ENCODE peak calls at places on chromosome X, in seven cellular contexts. D is GM12878, B is SK-N-SH, A is HepG2, U is K562, K is H1, T is HCT116. V is an unnamed sample.

GRCh38 chrX:48971325-48972213 is at the start of gene KCND1:
- DNase-seq in B (peak; percentile 78), A (no peak), T (no peak), D (no peak), U (no peak), K (peak; percentile 71), V (no peak)

GRCh38 chrX:123779908-123780396 is 47.1 kb upstream of the THOC2 start:
- DNase-seq in U (peak; percentile 34), A (peak; percentile 83), B (no peak), T (no peak), K (no peak), D (no peak), V (peak; percentile 50)

GRCh38 chrX:136689441-136689840 is 41.5 kb downstream of the CD40LG start:
- DNase-seq in B (no peak), D (no peak), U (peak; percentile 22), K (no peak), T (no peak), A (no peak), V (no peak)

GRCh38 chrX:40418413-40419195 is 162.2 kb upstream of the ATP6AP2 start:
- DNase-seq in B (no peak), D (no peak), T (no peak), U (no peak), K (no peak), A (no peak), V (peak; percentile 36)

GRCh38 chrX:17680732-17681413 is 56.4 kb upstream of the SCML1 start:
- DNase-seq in T (no peak), D (no peak), A (no peak), B (no peak), U (no peak), K (no peak), V (no peak)

GRCh38 chrX:96002401-96002800 is 682.2 kb upstream of the DIAPH2 start:
- DNase-seq in A (no peak), T (no peak), K (no peak), D (no peak), B (no peak), U (no peak), V (no peak)

GRCh38 chrX:1536712-1537030 is 314 bp downstream of the P2RY8 start:
- DNase-seq in D (no peak), K (no peak), A (no peak), B (no peak), T (no peak), U (no peak), V (no peak)

GRCh38 chrX:72272868-72273267 is 4.2 kb downstream of the RPS4X start:
- DNase-seq in U (no peak), A (no peak), D (no peak), T (no peak), B (no peak), K (no peak), V (no peak)

GRCh38 chrX:136318895-136319597 is 18.3 kb downstream of the ADGRG4 start:
- DNase-seq in B (peak; percentile 11), A (no peak), K (no peak), T (no peak), U (no peak), D (no peak), V (no peak)

GRCh38 chrX:40107291-40108083 is 9.7 kb upstream of the BCOR start:
- DNase-seq in K (peak; percentile 57), T (peak; percentile 77), B (peak; percentile 44), A (no peak), U (peak; percentile 85), D (no peak), V (peak; percentile 73)

GRCh38 chrX:19377799-19378198 is 34.1 kb downstream of the PDHA1 start:
- DNase-seq in A (no peak), B (no peak), T (no peak), D (no peak), K (no peak), U (no peak), V (no peak)

GRCh38 chrX:41238543-41238942 is 95.4 kb upstream of the DDX3X start:
- DNase-seq in U (peak; percentile 5), B (no peak), A (no peak), K (no peak), T (no peak), D (no peak), V (no peak)

GRCh38 chrX:340121-340520 is 21.5 kb upstream of the GTPBP6 start:
- DNase-seq in T (no peak), D (no peak), K (no peak), A (no peak), B (no peak), U (no peak), V (no peak)

GRCh38 chrX:17563515-17563914 is 173.8 kb upstream of the SCML1 start:
- DNase-seq in U (no peak), K (no peak), T (no peak), A (no peak), B (no peak), D (no peak), V (no peak)

GRCh38 chrX:10156199-10157031 is at the start of gene CLCN4:
- DNase-seq in B (peak; percentile 41), K (peak; percentile 69), T (peak; percentile 10), U (no peak), D (no peak), A (peak; percentile 67), V (peak; percentile 56)

GRCh38 chrX:129653181-129653984 is 1.4 kb downstream of the APLN start:
- DNase-seq in A (no peak), K (no peak), D (no peak), B (no peak), U (no peak), T (no peak), V (no peak)

GRCh38 chrX:69309074-69309792 is 144.0 kb upstream of the PJA1 start:
- DNase-seq in B (no peak), T (no peak), K (no peak), U (no peak), A (peak; percentile 71), D (no peak), V (no peak)

GRCh38 chrX:114087543-114087942 is 496.3 kb upstream of the HTR2C start:
- DNase-seq in T (no peak), K (no peak), B (no peak), U (no peak), D (no peak), A (no peak), V (no peak)

GRCh38 chrX:134733595-134733994 is 75.3 kb upstream of the PLAC1 start:
- DNase-seq in A (no peak), B (no peak), U (no peak), D (no peak), K (no peak), T (no peak), V (no peak)

GRCh38 chrX:31580726-31581125 is 508.9 kb upstream of the FTHL17 start:
- DNase-seq in D (no peak), U (no peak), K (no peak), B (no peak), T (no peak), A (no peak), V (no peak)

GRCh38 chrX:50204364-50204899 is at the start of gene CCNB3:
- DNase-seq in B (peak; percentile 77), A (peak; percentile 33), U (peak; percentile 68), T (peak; percentile 54), K (peak; percentile 55), D (peak; percentile 36), V (peak; percentile 88)

GRCh38 chrX:136710324-136710951 is 62.5 kb downstream of the CD40LG start:
- DNase-seq in U (no peak), T (no peak), B (no peak), A (no peak), D (no peak), K (no peak), V (no peak)

GRCh38 chrX:2801223-2801622 is 27.5 kb upstream of the GYG2 start:
- DNase-seq in K (no peak), D (no peak), U (no peak), A (no peak), T (no peak), B (no peak), V (no peak)

GRCh38 chrX:56733459-56734046 is 4.5 kb downstream of the NBDY start:
- DNase-seq in K (peak; percentile 44), D (no peak), A (peak; percentile 17), B (peak; percentile 41), U (peak; percentile 60), T (no peak), V (peak; percentile 28)

GRCh38 chrX:2500681-2501151 is at the start of the genes DHRSX and ZBED1:
- DNase-seq in T (no peak), B (peak; percentile 90), U (peak; percentile 29), K (peak; percentile 67), A (no peak), D (no peak), V (no peak)

GRCh38 chrX:22122510-22122909 is 90.4 kb downstream of the PHEX start:
- DNase-seq in A (no peak), T (no peak), U (no peak), D (no peak), K (no peak), B (no peak), V (no peak)
- TF ChIP-seq JUND in A (no peak), T (no peak), U (no peak), D (no peak), K (no peak), B (peak; percentile 6), V (no peak)

GRCh38 chrX:97039363-97040029 is 155.8 kb downstream of the RPA4 start:
- DNase-seq in D (peak; percentile 61), B (no peak), T (no peak), A (no peak), K (no peak), U (no peak), V (no peak)
- TF ChIP-seq JUND in D (peak; percentile 54), B (no peak), T (no peak), A (no peak), K (no peak), U (no peak), V (no peak)

DNA sequence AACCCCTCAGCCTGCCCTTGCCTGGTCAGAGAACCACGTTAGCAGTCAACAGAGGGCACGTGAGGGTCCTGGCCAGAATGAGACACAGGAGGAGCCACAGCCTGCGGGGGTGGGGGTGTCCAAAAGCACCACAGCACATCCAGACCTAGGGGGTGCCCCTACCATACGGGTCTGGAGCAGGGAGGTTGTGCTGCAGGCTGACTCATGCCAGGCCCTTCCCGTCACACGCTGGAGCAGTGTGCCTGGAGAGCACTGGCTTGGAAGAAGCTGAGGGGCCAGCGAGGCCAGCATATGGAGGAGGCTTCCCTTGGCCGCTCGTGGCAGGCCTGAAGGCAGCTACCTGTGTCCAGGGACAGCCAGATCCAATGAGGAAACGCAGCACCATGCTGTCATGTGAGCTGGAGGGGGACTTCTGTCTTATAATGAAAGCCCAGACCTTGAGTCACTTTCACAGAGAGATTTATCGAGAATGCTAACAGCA is 1.5 kb upstream of the IRAK1 start:
- DNase-seq in D (no peak), B (no peak), U (peak; percentile 35), A (no peak), T (no peak), K (no peak), V (no peak)
- TF ChIP-seq JUND in D (no peak), B (no peak), U (peak; percentile 3), A (no peak), T (no peak), K (no peak), V (no peak)

DNA sequence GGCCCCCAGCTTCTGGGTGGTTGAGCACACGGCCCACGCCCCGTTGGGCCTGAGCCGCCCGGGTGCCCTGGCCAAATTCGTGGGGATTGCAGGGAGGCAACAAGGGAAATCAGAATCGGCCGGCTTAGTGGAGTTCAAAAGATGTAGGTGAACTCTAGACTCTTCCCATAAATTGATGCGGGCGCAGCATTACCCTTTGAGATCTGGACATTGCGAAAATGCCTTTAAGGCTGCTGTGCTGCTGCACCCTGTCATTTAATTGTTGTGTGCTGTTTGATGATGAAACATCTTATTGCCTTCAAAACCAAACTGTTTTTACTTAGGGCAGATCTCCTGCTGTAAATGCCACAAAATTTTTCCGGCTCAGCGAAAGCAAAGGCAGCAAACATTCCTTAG is 409 bp upstream of the MPP1 start:
- DNase-seq in K (no peak), D (no peak), A (no peak), U (no peak), B (no peak), T (no peak), V (no peak)
- TF ChIP-seq JUND in K (no peak), D (no peak), A (no peak), U (no peak), B (no peak), T (no peak), V (no peak)